ENCODE peak calls at places on chromosomes 12 and 14, in seven cellular contexts. One of them, this sample, is unnamed.
A peak's percentile ranks its signal among the peaks of the same experiment; 100 is the strongest.

GRCh38 chr12:116434155-116435065 is 124.8 kb upstream of the MAP1LC3B2 start:
- DNase-seq in T-helper 2 cell treated with Interferon-gamma antibody and Interleukin-4, amounts not matched to agents 5 μg/mL and 100 μg/mL, for 36 hours: no peak
- DNase-seq in NCI-H446: peak; percentile 10
- DNase-seq in activated CD8-positive, alpha-beta T cell treated with anti-CD3 and anti-CD28 coated beads for 36 hours: no peak
- DNase-seq in smooth muscle cell of the brain vasculature: peak; percentile 41
- DNase-seq in MV-4-11: peak; percentile 78
- DNase-seq in PC-3: peak; percentile 95
- DNase-seq in this sample: no peak

GRCh38 chr14:35365130-35366047 is 39.2 kb downstream of the NFKBIA start:
- DNase-seq in T-helper 2 cell treated with Interferon-gamma antibody and Interleukin-4, amounts not matched to agents 5 μg/mL and 100 μg/mL, for 36 hours: peak; percentile 87
- DNase-seq in NCI-H446: no peak
- DNase-seq in activated CD8-positive, alpha-beta T cell treated with anti-CD3 and anti-CD28 coated beads for 36 hours: peak; percentile 95
- DNase-seq in smooth muscle cell of the brain vasculature: no peak
- DNase-seq in MV-4-11: peak; percentile 62
- DNase-seq in PC-3: peak; percentile 84
- DNase-seq in this sample: no peak

GRCh38 chr14:59123526-59123925 is 64.9 kb upstream of the DAAM1 start:
- DNase-seq in T-helper 2 cell treated with Interferon-gamma antibody and Interleukin-4, amounts not matched to agents 5 μg/mL and 100 μg/mL, for 36 hours: no peak
- DNase-seq in NCI-H446: peak; percentile 23
- DNase-seq in activated CD8-positive, alpha-beta T cell treated with anti-CD3 and anti-CD28 coated beads for 36 hours: no peak
- DNase-seq in smooth muscle cell of the brain vasculature: no peak
- DNase-seq in MV-4-11: no peak
- DNase-seq in PC-3: peak; percentile 46
- DNase-seq in this sample: no peak

GRCh38 chr14:48983355-48983888 is 602.8 kb downstream of the RPS29 start:
- DNase-seq in T-helper 2 cell treated with Interferon-gamma antibody and Interleukin-4, amounts not matched to agents 5 μg/mL and 100 μg/mL, for 36 hours: no peak
- DNase-seq in NCI-H446: no peak
- DNase-seq in activated CD8-positive, alpha-beta T cell treated with anti-CD3 and anti-CD28 coated beads for 36 hours: no peak
- DNase-seq in smooth muscle cell of the brain vasculature: no peak
- DNase-seq in MV-4-11: no peak
- DNase-seq in PC-3: no peak
- DNase-seq in this sample: no peak

GRCh38 chr12:1911598-1912575 is 6.6 kb downstream of the CACNA2D4 start:
- DNase-seq in T-helper 2 cell treated with Interferon-gamma antibody and Interleukin-4, amounts not matched to agents 5 μg/mL and 100 μg/mL, for 36 hours: no peak
- DNase-seq in NCI-H446: no peak
- DNase-seq in activated CD8-positive, alpha-beta T cell treated with anti-CD3 and anti-CD28 coated beads for 36 hours: no peak
- DNase-seq in smooth muscle cell of the brain vasculature: no peak
- DNase-seq in MV-4-11: no peak
- DNase-seq in PC-3: no peak
- DNase-seq in this sample: no peak

GRCh38 chr12:132572106-132572505 is 38.3 kb downstream of the LRCOL1 start:
- DNase-seq in T-helper 2 cell treated with Interferon-gamma antibody and Interleukin-4, amounts not matched to agents 5 μg/mL and 100 μg/mL, for 36 hours: no peak
- DNase-seq in NCI-H446: no peak
- DNase-seq in activated CD8-positive, alpha-beta T cell treated with anti-CD3 and anti-CD28 coated beads for 36 hours: no peak
- DNase-seq in smooth muscle cell of the brain vasculature: no peak
- DNase-seq in MV-4-11: no peak
- DNase-seq in PC-3: no peak
- DNase-seq in this sample: no peak

GRCh38 chr12:30796508-30796780 is 41.7 kb upstream of the CAPRIN2 start:
- DNase-seq in T-helper 2 cell treated with Interferon-gamma antibody and Interleukin-4, amounts not matched to agents 5 μg/mL and 100 μg/mL, for 36 hours: no peak
- DNase-seq in NCI-H446: no peak
- DNase-seq in activated CD8-positive, alpha-beta T cell treated with anti-CD3 and anti-CD28 coated beads for 36 hours: no peak
- DNase-seq in smooth muscle cell of the brain vasculature: no peak
- DNase-seq in MV-4-11: no peak
- DNase-seq in PC-3: peak; percentile 58
- DNase-seq in this sample: no peak

GRCh38 chr14:62778847-62779246 is 266.4 kb downstream of the KCNH5 start:
- DNase-seq in T-helper 2 cell treated with Interferon-gamma antibody and Interleukin-4, amounts not matched to agents 5 μg/mL and 100 μg/mL, for 36 hours: no peak
- DNase-seq in NCI-H446: no peak
- DNase-seq in activated CD8-positive, alpha-beta T cell treated with anti-CD3 and anti-CD28 coated beads for 36 hours: no peak
- DNase-seq in smooth muscle cell of the brain vasculature: no peak
- DNase-seq in MV-4-11: no peak
- DNase-seq in PC-3: no peak
- DNase-seq in this sample: no peak

This sample was measured in DMS 273 treated with DMSO at 0.1 percent for 48 hours.